ENCODE peak calls at places on chromosomes 7 and 10, in eight cellular contexts. K is endothelial cell, I is cardiac muscle cell, L is A673, Y is cardiac fibroblast, H is AG04450, M is A549, E is WTC11. W is an unnamed sample.

GRCh38 chr10:131683941-131684340 is 216.9 kb upstream of the PPP2R2D start:
- DNase-seq in Y (no peak), H (no peak), I (no peak), K (no peak), M (no peak), L (no peak), E (no peak), W (no peak)

GRCh38 chr7:82959528-82959927 is 203.2 kb downstream of the PCLO start:
- DNase-seq in L (no peak), E (no peak), H (no peak), I (no peak), Y (no peak), K (no peak), M (no peak), W (no peak)

GRCh38 chr7:17097668-17098297 is 200.7 kb upstream of the AHR start:
- DNase-seq in E (no peak), M (no peak), L (no peak), H (no peak), Y (peak; percentile 81), I (no peak), K (no peak), W (no peak)

GRCh38 chr7:31236868-31237267 is 103.7 kb downstream of the NEUROD6 start:
- DNase-seq in H (no peak), I (no peak), E (no peak), M (no peak), Y (no peak), L (no peak), K (no peak), W (no peak)

GRCh38 chr7:155292680-155293226 is 4.9 kb upstream of the INSIG1 start:
- DNase-seq in Y (no peak), E (no peak), M (no peak), I (no peak), H (no peak), K (no peak), L (no peak), W (no peak)

GRCh38 chr7:132206594-132206993 is 369.7 kb downstream of the PLXNA4 start:
- DNase-seq in H (no peak), Y (no peak), K (no peak), M (no peak), L (no peak), E (no peak), I (peak; percentile 71), W (no peak)

GRCh38 chr7:125423444-125424155 is 494.0 kb upstream of the POT1 start:
- DNase-seq in K (no peak), L (peak; percentile 12), E (no peak), M (no peak), I (no peak), H (no peak), Y (peak; percentile 1), W (no peak)

GRCh38 chr7:110569486-110569885 is 521.4 kb upstream of the LRRN3 start:
- DNase-seq in Y (no peak), L (no peak), M (no peak), I (no peak), H (peak; percentile 44), K (no peak), E (no peak), W (no peak)

GRCh38 chr7:23895666-23896096 is 185.7 kb downstream of the STK31 start:
- DNase-seq in K (no peak), E (no peak), I (no peak), Y (peak; percentile 17), H (no peak), M (no peak), L (peak; percentile 20), W (no peak)

GRCh38 chr10:48509974-48510692 is 94.7 kb downstream of the ARHGAP22 start:
- DNase-seq in M (peak; percentile 21), I (peak; percentile 62), Y (peak; percentile 47), L (peak; percentile 46), K (peak; percentile 44), H (no peak), E (peak; percentile 37), W (peak; percentile 57)

GRCh38 chr7:50217961-50218360 is 86.6 kb upstream of the IKZF1 start:
- DNase-seq in I (peak; percentile 29), L (no peak), E (no peak), M (no peak), H (no peak), K (no peak), Y (no peak), W (no peak)

GRCh38 chr10:30803901-30804322 is 174.4 kb upstream of the LYZL2 start:
- DNase-seq in Y (peak; percentile 91), L (no peak), I (no peak), M (no peak), H (peak; percentile 52), E (no peak), K (no peak), W (no peak)

GRCh38 chr10:67606572-67606971 is 89.4 kb downstream of the CTNNA3 start:
- DNase-seq in E (no peak), L (peak; percentile 39), I (no peak), H (peak; percentile 53), M (no peak), K (no peak), Y (peak; percentile 82), W (no peak)

GRCh38 chr7:127938588-127938987 is 92.6 kb downstream of the LRRC4 start:
- DNase-seq in E (no peak), Y (peak; percentile 72), I (no peak), H (peak; percentile 57), K (no peak), L (peak; percentile 40), M (no peak), W (no peak)

GRCh38 chr10:36675458-36675880 is 449.9 kb upstream of the ANKRD30A start:
- DNase-seq in I (no peak), E (no peak), M (no peak), K (no peak), L (no peak), Y (peak; percentile 25), H (no peak), W (no peak)

GRCh38 chr10:132326925-132327324 is 5.1 kb upstream of the LRRC27 start:
- DNase-seq in L (no peak), I (no peak), E (no peak), H (no peak), Y (no peak), M (no peak), K (no peak), W (no peak)

DNA sequence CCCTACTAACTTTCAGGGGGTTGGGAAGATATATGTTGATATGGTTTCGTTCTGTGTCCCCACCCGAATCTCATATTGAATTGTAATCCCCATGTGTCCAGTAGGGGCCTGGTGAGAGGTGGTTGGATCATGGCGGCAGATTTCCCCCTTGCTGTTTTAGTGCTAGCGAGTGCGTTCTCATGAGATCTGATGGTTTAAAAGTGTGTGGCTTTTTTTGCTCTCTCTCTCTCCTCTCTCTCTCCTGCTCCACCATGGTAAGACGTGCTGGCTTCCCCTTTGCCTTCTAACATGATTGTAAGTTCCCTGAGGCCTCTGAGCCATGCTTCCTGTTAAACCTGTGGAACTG is 68.4 kb upstream of the PDZD8 start:
- DNase-seq in H (no peak), L (no peak), E (no peak), I (no peak), M (no peak), K (no peak), Y (no peak), W (no peak)
- TF ChIP-seq CTCF in H (no peak), L (no peak), E (no peak), I (no peak), M (no peak), K (no peak), Y (no peak), W (no peak)

GRCh38 chr7:151631149-151631967 is 111.7 kb upstream of the RHEB start:
- DNase-seq in K (no peak), H (no peak), I (peak; percentile 56), L (peak; percentile 33), Y (no peak), E (peak; percentile 47), M (peak; percentile 32), W (no peak)

GRCh38 chr7:151632750-151633515 is 113.2 kb upstream of the RHEB start:
- DNase-seq in E (peak; percentile 56), I (no peak), K (peak; percentile 35), H (no peak), M (no peak), L (no peak), Y (peak; percentile 62), W (no peak)

GRCh38 chr7:151633516-151633812 is 113.8 kb upstream of the RHEB start:
- DNase-seq in Y (no peak), E (no peak), K (no peak), M (no peak), I (no peak), H (no peak), L (no peak), W (no peak)

GRCh38 chr7:151630349-151630748 is 110.7 kb upstream of the RHEB start:
- DNase-seq in I (no peak), L (no peak), H (no peak), E (no peak), K (no peak), M (no peak), Y (no peak), W (no peak)

GRCh38 chr7:151631968-151632749 is 112.5 kb upstream of the RHEB start:
- DNase-seq in M (peak; percentile 49), L (peak; percentile 83), I (peak; percentile 92), Y (peak; percentile 89), K (peak; percentile 84), H (peak; percentile 21), E (peak; percentile 82), W (peak; percentile 90)
- TF ChIP-seq CTCF in M (peak; percentile 82), L (no peak), I (peak; percentile 14), Y (no peak), K (no peak), H (peak; percentile 21), E (no peak), W (peak; percentile 54)

GRCh38 chr7:101411477-101411954 is 48.8 kb downstream of the COL26A1 start:
- DNase-seq in H (no peak), L (no peak), M (no peak), Y (no peak), E (no peak), I (no peak), K (no peak), W (no peak)
- TF ChIP-seq CTCF in H (no peak), L (no peak), M (peak; percentile 4), Y (no peak), E (no peak), I (no peak), K (peak; percentile 24), W (peak; percentile 18)

GRCh38 chr7:139075031-139075652 is 34.4 kb downstream of the ZC3HAV1 start:
- DNase-seq in E (peak; percentile 53), Y (peak; percentile 89), H (peak; percentile 65), K (peak; percentile 62), M (peak; percentile 71), L (peak; percentile 82), I (peak; percentile 84), W (peak; percentile 86)
- TF ChIP-seq CTCF in E (peak; percentile 70), Y (peak; percentile 75), H (peak; percentile 76), K (peak; percentile 93), M (peak; percentile 91), L (peak; percentile 87), I (peak; percentile 72), W (peak; percentile 82)

GRCh38 chr10:121974535-121975294 is at the start of gene NSMCE4A:
- DNase-seq in I (peak; percentile 84), E (peak; percentile 82), Y (peak; percentile 80), L (peak; percentile 91), M (peak; percentile 90), K (peak; percentile 78), H (peak; percentile 33), W (peak; percentile 92)
- TF ChIP-seq CTCF in I (peak; percentile 72), E (no peak), Y (no peak), L (peak; percentile 66), M (peak; percentile 75), K (no peak), H (peak; percentile 58), W (peak; percentile 79)

DNA sequence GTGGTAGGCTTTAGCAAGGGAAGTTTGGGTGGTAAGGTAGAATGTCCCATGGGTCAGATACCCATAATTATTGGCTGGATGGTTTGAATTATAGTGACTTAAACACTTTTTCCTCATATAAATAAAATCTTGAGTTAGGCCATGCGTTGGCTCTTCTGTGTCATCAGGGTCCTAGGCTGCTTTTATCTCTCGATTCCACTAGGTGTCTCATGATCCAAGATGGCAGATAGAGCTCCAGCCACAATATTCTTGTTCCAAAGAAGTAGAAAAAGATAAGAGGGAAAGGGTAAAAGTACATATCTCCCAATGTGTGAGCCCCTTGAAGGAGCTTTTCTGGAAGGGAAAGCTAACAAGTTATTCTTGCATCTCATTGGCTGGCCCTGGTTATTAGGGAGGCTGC is 144.7 kb downstream of the GRK5 start:
- DNase-seq in E (no peak), Y (no peak), H (no peak), I (no peak), L (no peak), K (no peak), M (no peak), W (no peak)
- TF ChIP-seq CTCF in E (no peak), Y (no peak), H (no peak), I (no peak), L (no peak), K (no peak), M (no peak), W (no peak)